ENCODE peak calls at places on chromosome 14, in ten cellular contexts. U, M, T, V, K, W, H, F, S and C are unnamed samples.

GRCh38 chr14:70726651-70727375 is 82.5 kb downstream of the MAP3K9 start:
- ATAC-seq in U (peak; percentile 78), M (no peak), T (no peak), V (no peak), K (no peak), W (no peak), H (no peak), F (no peak), S (no peak), C (no peak)

GRCh38 chr14:105378873-105379685 is 19.3 kb upstream of the TEX22 start:
- ATAC-seq in U (no peak), M (no peak), T (no peak), V (no peak), K (no peak), W (no peak), H (no peak), F (no peak), S (no peak), C (no peak)

GRCh38 chr14:101562659-101563351 is 1.5 kb downstream of the DIO3 start:
- ATAC-seq in U (no peak), M (no peak), T (no peak), V (no peak), K (no peak), W (no peak), H (no peak), F (no peak), S (no peak), C (no peak)

GRCh38 chr14:73240816-73241480 is 3.6 kb downstream of the PAPLN start:
- ATAC-seq in U (no peak), M (no peak), T (no peak), V (no peak), K (peak; percentile 12), W (no peak), H (no peak), F (peak; percentile 6), S (no peak), C (no peak)

GRCh38 chr14:29569194-29569593 is 358.5 kb downstream of the PRKD1 start:
- ATAC-seq in U (no peak), M (no peak), T (no peak), V (no peak), K (no peak), W (no peak), H (no peak), F (no peak), S (no peak), C (no peak)

GRCh38 chr14:81166126-81166525 is 54.6 kb downstream of the GTF2A1 start:
- ATAC-seq in U (no peak), M (no peak), T (no peak), V (no peak), K (no peak), W (no peak), H (no peak), F (no peak), S (no peak), C (no peak)

GRCh38 chr14:71758198-71758955 is 173.9 kb upstream of the RGS6 start:
- ATAC-seq in U (no peak), M (no peak), T (no peak), V (no peak), K (no peak), W (no peak), H (no peak), F (peak; percentile 85), S (no peak), C (no peak)

GRCh38 chr14:91249841-91250616 is 5.5 kb upstream of the GPR68 start:
- ATAC-seq in U (no peak), M (peak; percentile 82), T (no peak), V (peak; percentile 69), K (no peak), W (no peak), H (no peak), F (peak; percentile 89), S (no peak), C (no peak)

GRCh38 chr14:90423166-90423565 is 26.3 kb downstream of the CALM1 start:
- ATAC-seq in U (no peak), M (no peak), T (no peak), V (no peak), K (no peak), W (no peak), H (no peak), F (no peak), S (no peak), C (no peak)

GRCh38 chr14:74062809-74063150 is 21.5 kb downstream of the ALDH6A1 start:
- ATAC-seq in U (no peak), M (no peak), T (no peak), V (no peak), K (peak; percentile 42), W (no peak), H (no peak), F (peak; percentile 43), S (no peak), C (no peak)

GRCh38 chr14:91092095-91092494 is 21.8 kb upstream of the DGLUCY start:
- ATAC-seq in U (no peak), M (no peak), T (no peak), V (no peak), K (no peak), W (no peak), H (no peak), F (no peak), S (no peak), C (no peak)

GRCh38 chr14:30355431-30355913 is 203.5 kb upstream of the G2E3 start:
- ATAC-seq in U (no peak), M (no peak), T (no peak), V (peak; percentile 74), K (no peak), W (no peak), H (no peak), F (peak; percentile 93), S (no peak), C (no peak)

GRCh38 chr14:103142031-103142430 is 18.8 kb downstream of the TNFAIP2 start:
- ATAC-seq in U (no peak), M (no peak), T (no peak), V (no peak), K (no peak), W (no peak), H (no peak), F (no peak), S (no peak), C (no peak)

GRCh38 chr14:36057452-36058142 is 118.9 kb downstream of the PTCSC3 start:
- ATAC-seq in U (no peak), M (peak; percentile 51), T (no peak), V (no peak), K (no peak), W (no peak), H (peak; percentile 63), F (no peak), S (no peak), C (no peak)

DNA sequence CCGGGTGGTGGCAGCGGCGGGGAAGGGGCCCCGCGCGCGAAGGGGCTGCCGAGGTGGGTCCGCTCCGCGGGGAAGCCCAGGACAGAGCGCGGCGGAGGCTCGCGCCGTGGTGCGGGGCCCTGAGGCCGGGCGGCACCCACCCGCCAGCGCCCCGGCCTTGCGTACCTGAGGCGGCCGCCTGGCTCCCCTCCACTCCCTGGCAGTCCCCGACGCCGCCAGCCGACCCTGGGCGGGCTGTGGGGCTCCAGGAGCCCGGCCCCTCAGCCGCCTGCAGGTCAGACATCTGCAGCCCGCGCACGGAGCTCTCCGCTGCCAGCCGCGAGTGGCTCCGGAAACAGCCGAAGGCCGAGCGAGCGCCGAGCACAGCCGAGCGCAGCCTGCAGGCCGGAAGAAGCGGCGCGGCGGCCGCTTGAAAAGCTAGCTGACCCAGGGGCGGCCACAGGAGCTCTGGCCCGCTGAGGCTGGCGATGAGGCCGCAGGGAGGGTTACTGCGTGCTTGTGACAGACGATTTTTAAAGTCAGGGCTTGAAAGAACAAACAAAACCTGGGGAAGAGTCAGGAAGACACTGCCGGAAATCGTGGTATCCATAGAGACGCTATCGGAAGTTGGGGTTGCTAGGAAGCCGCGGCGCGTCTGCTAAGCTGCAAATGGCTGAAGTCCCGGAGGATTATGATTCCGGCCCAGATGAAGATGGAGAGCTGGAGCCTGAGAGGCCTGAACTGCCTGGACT is at the start of the genes SAMD15 and TMED8:
- ATAC-seq in U (peak; percentile 98), M (peak; percentile 95), T (peak; percentile 87), V (peak; percentile 99), K (peak; percentile 98), W (peak; percentile 98), H (peak; percentile 97), F (peak; percentile 94), S (peak; percentile 99), C (peak; percentile 97)
- TF ChIP-seq POLR2A in U (no peak), M (no peak), T (peak; percentile 44), V (no peak), K (peak; percentile 35), W (peak; percentile 29), H (peak; percentile 60), F (peak; percentile 75), S (peak; percentile 40), C (peak; percentile 50)

GRCh38 chr14:96273629-96274028 is 17.6 kb downstream of the BDKRB1 start:
- ATAC-seq in U (no peak), M (no peak), T (no peak), V (no peak), K (no peak), W (no peak), H (no peak), F (no peak), S (no peak), C (no peak)
- H3K4me1 ChIP-seq in U (no peaks in the 10 kb centered on the region), M (peaks cover 14% of the 10 kb centered on the region), T (peaks cover 3% of the 10 kb centered on the region), V (peaks cover 14% of the 10 kb centered on the region), K (no peaks in the 10 kb centered on the region), W (peaks cover 43% of the 10 kb centered on the region), H (peaks cover 39% of the 10 kb centered on the region), F (no peaks in the 10 kb centered on the region), S (no peaks in the 10 kb centered on the region), C (peaks cover 15% of the 10 kb centered on the region)

GRCh38 chr14:95523051-95523817 is 6.8 kb upstream of the SYNE3 start:
- ATAC-seq in U (no peak), M (no peak), T (no peak), V (peak; percentile 76), K (peak; percentile 52), W (no peak), H (no peak), F (no peak), S (no peak), C (no peak)
- TF ChIP-seq POLR2A in U (no peak), M (no peak), T (no peak), V (no peak), K (no peak), W (no peak), H (no peak), F (no peak), S (no peak), C (no peak)

GRCh38 chr14:69652942-69653680 is 41.7 kb downstream of the SUSD6 start:
- ATAC-seq in U (no peak), M (peak; percentile 71), T (peak; percentile 16), V (no peak), K (peak; percentile 47), W (no peak), H (no peak), F (peak; percentile 49), S (no peak), C (peak; percentile 32)

GRCh38 chr14:69648480-69649414 is 37.4 kb downstream of the SUSD6 start:
- ATAC-seq in U (no peak), M (no peak), T (peak; percentile 34), V (peak; percentile 92), K (peak; percentile 89), W (peak; percentile 42), H (peak; percentile 54), F (peak; percentile 85), S (no peak), C (no peak)

GRCh38 chr14:69651653-69652052 is 40.3 kb downstream of the SUSD6 start:
- ATAC-seq in U (no peak), M (no peak), T (no peak), V (no peak), K (no peak), W (no peak), H (peak; percentile 59), F (peak; percentile 60), S (no peak), C (no peak)

GRCh38 chr14:69654109-69654508 is 42.7 kb downstream of the SUSD6 start:
- ATAC-seq in U (peak; percentile 75), M (no peak), T (no peak), V (no peak), K (peak; percentile 24), W (peak; percentile 57), H (no peak), F (no peak), S (no peak), C (no peak)

GRCh38 chr14:69650948-69651369 is 39.6 kb downstream of the SUSD6 start:
- ATAC-seq in U (no peak), M (peak; percentile 42), T (peak; percentile 24), V (no peak), K (no peak), W (no peak), H (no peak), F (no peak), S (no peak), C (no peak)
- H3K4me1 ChIP-seq in U (peaks cover 77% of the 10 kb centered on the region), M (peaks cover 100% of the 10 kb centered on the region), T (peaks cover 96% of the 10 kb centered on the region), V (peaks cover 80% of the 10 kb centered on the region), K (peaks cover 9% of the 10 kb centered on the region), W (peaks cover 80% of the 10 kb centered on the region), H (peaks cover 82% of the 10 kb centered on the region), F (peaks cover 74% of the 10 kb centered on the region), S (peaks cover 51% of the 10 kb centered on the region), C (peaks cover 30% of the 10 kb centered on the region)